ENCODE peak calls at places on chromosome 1, in eight cellular contexts. B is smooth muscle cell of the brain vasculature, H is heart left ventricle, Y is neural progenitor cell, P is iPS DF 19.7, V is endothelial cell, W is AG08395, M is germinal center. O is an unnamed sample.

GRCh38 chr1:207833956-207834660 is 76.8 kb downstream of the CD34 start:
- DNase-seq in M (no peak), P (no peak), Y (no peak), B (no peak), V (no peak), W (no peak), H (no peak), O (no peak)

GRCh38 chr1:197632651-197633050 is 142.6 kb downstream of the DENND1B start:
- DNase-seq in V (no peak), Y (no peak), W (no peak), H (no peak), M (no peak), B (no peak), P (no peak), O (no peak)

GRCh38 chr1:32761253-32761877 is 55.8 kb downstream of the YARS1 start:
- DNase-seq in B (no peak), Y (no peak), M (no peak), W (peak), V (no peak), P (no peak), H (no peak), O (peak)

GRCh38 chr1:110620250-110620615 is 14.1 kb upstream of the KCNA2 start:
- DNase-seq in W (no peak), Y (no peak), P (no peak), B (no peak), V (no peak), H (no peak), M (no peak), O (no peak)

GRCh38 chr1:200379431-200379755 is 30.4 kb downstream of the ZNF281 start:
- DNase-seq in W (peak), P (no peak), H (no peak), M (no peak), B (peak), V (no peak), Y (no peak), O (no peak)

GRCh38 chr1:151713874-151714273 is 2.7 kb downstream of the CELF3 start:
- DNase-seq in H (no peak), B (no peak), Y (no peak), M (no peak), P (no peak), W (no peak), V (no peak), O (no peak)

GRCh38 chr1:180632326-180633088 is 685 bp downstream of the XPR1 start:
- DNase-seq in W (peak), Y (peak), P (no peak), H (peak), V (peak), M (peak), B (no peak), O (peak)

GRCh38 chr1:59041878-59042277 is 255.0 kb upstream of the FGGY start:
- DNase-seq in Y (no peak), H (no peak), V (no peak), P (no peak), W (no peak), B (no peak), M (no peak), O (no peak)

GRCh38 chr1:174337000-174337681 is 110.6 kb upstream of the GPR52 start:
- DNase-seq in Y (no peak), V (no peak), W (no peak), H (no peak), B (no peak), P (no peak), M (no peak), O (no peak)

GRCh38 chr1:53391982-53392381 is 64.1 kb upstream of the LRP8 start:
- DNase-seq in Y (no peak), H (no peak), M (no peak), V (no peak), B (no peak), P (no peak), W (peak), O (no peak)

GRCh38 chr1:92708368-92708950 is 76.4 kb downstream of the EVI5 start:
- DNase-seq in Y (no peak), M (no peak), P (no peak), V (no peak), H (no peak), W (no peak), B (no peak), O (no peak)

GRCh38 chr1:2229032-2229920 is 1.2 kb downstream of the SKI start:
- DNase-seq in V (peak), W (no peak), P (no peak), Y (peak), B (no peak), M (peak), H (peak), O (peak)

GRCh38 chr1:243251544-243251943 is 3.5 kb downstream of the CEP170 start:
- DNase-seq in P (no peak), M (no peak), Y (no peak), W (no peak), B (no peak), H (no peak), V (no peak), O (no peak)

GRCh38 chr1:203036135-203036534 is 9.8 kb downstream of the PPFIA4 start:
- DNase-seq in H (no peak), P (no peak), V (no peak), B (no peak), Y (no peak), W (no peak), M (no peak), O (peak)

GRCh38 chr1:202122639-202123335 is at the start of gene GPR37L1:
- DNase-seq in W (peak), B (no peak), V (peak), H (peak), P (no peak), Y (peak), M (no peak), O (no peak)

GRCh38 chr1:12001249-12001917 is 17.9 kb upstream of the MIIP start:
- DNase-seq in V (peak), P (no peak), H (no peak), M (no peak), Y (peak), B (no peak), W (no peak), O (peak)

GRCh38 chr1:63173161-63173560 is 149.2 kb upstream of the FOXD3 start:
- DNase-seq in Y (no peak), H (no peak), M (no peak), W (no peak), P (no peak), B (no peak), V (no peak), O (no peak)

GRCh38 chr1:47478090-47478489 is 40.2 kb downstream of the FOXD2 start:
- DNase-seq in M (no peak), B (no peak), V (no peak), W (peak), Y (no peak), P (no peak), H (no peak), O (no peak)

GRCh38 chr1:14083706-14084105 is 383.7 kb downstream of the PRDM2 start:
- DNase-seq in V (no peak), B (no peak), H (no peak), M (no peak), Y (no peak), W (no peak), P (no peak), O (no peak)

O was measured in GM13976.